ENCODE peak calls at places on chromosomes 2 and 18, in ten cellular contexts. A is tibial artery; L is cardiac muscle cell; P is thoracic aorta; G is neural progenitor cell; R is CD8-positive, alpha-beta T cell; W is BE2C; V is thyroid gland; X is HCT116; Q is sigmoid colon. B is an unnamed sample. For H3K4me1 and H3K36me3, the result is how much of the 10 kb centered on the place peaks cover.

GRCh38 chr2:27212626-27213471 is 781 bp upstream of the SLC5A6 start:
- DNase-seq in A (no peak), L (peak), P (no peak), G (peak), R (no peak), W (no peak), V (no peak), X (no peak), Q (peak), B (no peak)

GRCh38 chr2:8539743-8540551 is 141.9 kb upstream of the ID2 start:
- DNase-seq in A (peak), L (no peak), P (no peak), G (peak), R (no peak), W (peak), V (peak), X (no peak), Q (no peak), B (no peak)

GRCh38 chr2:102801858-102802699 is 40.2 kb downstream of the TMEM182 start:
- DNase-seq in A (no peak), L (no peak), P (no peak), G (no peak), R (no peak), W (no peak), V (no peak), X (no peak), Q (no peak), B (peak)

GRCh38 chr18:5874336-5874735 is 21.0 kb downstream of the TMEM200C start:
- DNase-seq in A (no peak), L (no peak), P (no peak), G (no peak), R (no peak), W (no peak), V (no peak), X (no peak), Q (no peak), B (no peak)

GRCh38 chr2:55805662-55806061 is 112.0 kb upstream of the PNPT1 start:
- DNase-seq in A (no peak), L (no peak), P (no peak), G (no peak), R (no peak), W (no peak), V (peak), X (no peak), Q (no peak), B (no peak)

GRCh38 chr2:60116167-60116870 is 437.1 kb downstream of the BCL11A start:
- DNase-seq in A (no peak), L (no peak), P (no peak), G (no peak), R (no peak), W (no peak), V (no peak), X (no peak), Q (no peak), B (no peak)

GRCh38 chr18:32911660-32912284 is 138.9 kb upstream of the KLHL14 start:
- DNase-seq in A (no peak), L (no peak), P (no peak), G (no peak), R (no peak), W (no peak), V (no peak), X (no peak), Q (no peak), B (no peak)

GRCh38 chr2:241935314-241935713 is 65.8 kb downstream of the RTP5 start:
- DNase-seq in A (no peak), L (peak), P (no peak), G (no peak), R (no peak), W (no peak), V (no peak), X (peak), Q (no peak), B (no peak)

GRCh38 chr2:51782874-51783765 is 751.2 kb upstream of the NRXN1 start:
- DNase-seq in A (no peak), L (no peak), P (no peak), G (no peak), R (no peak), W (no peak), V (no peak), X (peak), Q (no peak), B (no peak)

GRCh38 chr2:158667969-158668368 is 127.1 kb upstream of the DAPL1 start:
- DNase-seq in A (no peak), L (peak), P (no peak), G (no peak), R (no peak), W (no peak), V (no peak), X (no peak), Q (no peak), B (no peak)

GRCh38 chr2:216216951-216217903 is 108.1 kb downstream of the XRCC5 start:
- DNase-seq in A (no peak), L (peak), P (no peak), G (no peak), R (no peak), W (peak), V (peak), X (no peak), Q (no peak), B (no peak)

GRCh38 chr18:45844938-45845337 is 19.5 kb downstream of the SIGLEC15 start:
- DNase-seq in A (no peak), L (no peak), P (no peak), G (no peak), R (no peak), W (no peak), V (peak), X (no peak), Q (no peak), B (no peak)

GRCh38 chr18:54254265-54254758 is 15.0 kb upstream of the POLI start:
- DNase-seq in A (no peak), L (peak), P (no peak), G (no peak), R (no peak), W (no peak), V (peak), X (peak), Q (no peak), B (no peak)

GRCh38 chr2:108908717-108909077 is 80.3 kb downstream of the EDAR start:
- DNase-seq in A (no peak), L (no peak), P (no peak), G (no peak), R (no peak), W (no peak), V (no peak), X (no peak), Q (no peak), B (no peak)

GRCh38 chr2:72915907-72916742 is 1.2 kb upstream of the EMX1 start:
- DNase-seq in A (peak), L (peak), P (no peak), G (peak), R (no peak), W (peak), V (peak), X (no peak), Q (peak), B (no peak)

GRCh38 chr18:69636529-69637301 is 236.0 kb downstream of the DOK6 start:
- DNase-seq in A (no peak), L (no peak), P (no peak), G (peak), R (no peak), W (peak), V (peak), X (no peak), Q (no peak), B (no peak)

GRCh38 chr2:170723446-170723958 is 8.4 kb downstream of the SP5 start:
- DNase-seq in A (no peak), L (no peak), P (no peak), G (peak), R (no peak), W (no peak), V (no peak), X (no peak), Q (no peak), B (no peak)

GRCh38 chr2:188024811-188025210 is 266.9 kb upstream of the GULP1 start:
- DNase-seq in A (no peak), L (peak), P (no peak), G (no peak), R (no peak), W (no peak), V (no peak), X (no peak), Q (no peak), B (no peak)

GRCh38 chr2:96247009-96247408 is 18.8 kb downstream of the TMEM127 start:
- DNase-seq in A (no peak), L (no peak), P (no peak), G (no peak), R (no peak), W (no peak), V (no peak), X (no peak), Q (peak), B (peak)

GRCh38 chr2:219531639-219532377 is 11.8 kb downstream of the CHPF start:
- DNase-seq in A (no peak), L (no peak), P (no peak), G (no peak), R (no peak), W (no peak), V (no peak), X (no peak), Q (no peak), B (no peak)

GRCh38 chr2:15337996-15338666 is 223.0 kb downstream of the NBAS start:
- DNase-seq in A (no peak), L (no peak), P (no peak), G (no peak), R (no peak), W (no peak), V (no peak), X (no peak), Q (no peak), B (no peak)

GRCh38 chr18:31077883-31078282 is 24.3 kb downstream of the DSC2 start:
- DNase-seq in A (no peak), L (no peak), P (no peak), G (no peak), R (no peak), W (no peak), V (no peak), X (no peak), Q (no peak), B (no peak)

GRCh38 chr18:23495723-23496440 is 7.4 kb upstream of the RMC1 start:
- DNase-seq in A (no peak), L (no peak), P (no peak), G (no peak), R (no peak), W (no peak), V (no peak), X (no peak), Q (no peak), B (no peak)

GRCh38 chr2:185638771-185639170 is 99.8 kb upstream of the FSIP2 start:
- DNase-seq in A (no peak), L (no peak), P (no peak), G (no peak), R (no peak), W (no peak), V (no peak), X (no peak), Q (no peak), B (no peak)

GRCh38 chr2:29398384-29399237 is 283.4 kb downstream of the CLIP4 start:
- DNase-seq in A (no peak), L (peak), P (no peak), G (no peak), R (no peak), W (peak), V (peak), X (no peak), Q (no peak), B (no peak)

GRCh38 chr2:149885468-149885867 is 297.9 kb upstream of the MMADHC start:
- DNase-seq in A (no peak), L (no peak), P (no peak), G (no peak), R (no peak), W (no peak), V (peak), X (no peak), Q (no peak), B (no peak)

GRCh38 chr2:165610591-165611029 is 141.1 kb downstream of the CSRNP3 start:
- DNase-seq in A (no peak), L (no peak), P (no peak), G (no peak), R (no peak), W (no peak), V (no peak), X (no peak), Q (no peak), B (no peak)

GRCh38 chr2:160054984-160055725 is 7.3 kb downstream of the PLA2R1 start:
- DNase-seq in A (no peak), L (peak), P (no peak), G (peak), R (no peak), W (no peak), V (no peak), X (no peak), Q (no peak), B (no peak)

GRCh38 chr2:239098288-239098970 is 250.5 kb downstream of the TWIST2 start:
- DNase-seq in A (no peak), L (no peak), P (no peak), G (no peak), R (no peak), W (no peak), V (no peak), X (no peak), Q (peak), B (no peak)

GRCh38 chr2:45736757-45737704 is 85.6 kb downstream of the PRKCE start:
- DNase-seq in A (no peak), L (no peak), P (no peak), G (no peak), R (no peak), W (no peak), V (no peak), X (no peak), Q (no peak), B (no peak)

GRCh38 chr2:139492301-139492700 is 712.1 kb upstream of the NXPH2 start:
- DNase-seq in A (no peak), L (no peak), P (no peak), G (no peak), R (no peak), W (no peak), V (no peak), X (no peak), Q (no peak), B (no peak)

GRCh38 chr18:25230658-25231326 is 121.2 kb downstream of the ZNF521 start:
- DNase-seq in A (peak), L (peak), P (peak), G (no peak), R (no peak), W (no peak), V (peak), X (no peak), Q (peak), B (peak)

GRCh38 chr2:6866239-6866745 is 585 bp upstream of the CMPK2 start:
- DNase-seq in A (no peak), L (peak), P (no peak), G (peak), R (peak), W (peak), V (peak), X (peak), Q (peak), B (no peak)

GRCh38 chr2:71117064-71117463 is 13.0 kb downstream of the MCEE start:
- DNase-seq in A (no peak), L (no peak), P (no peak), G (no peak), R (no peak), W (no peak), V (no peak), X (no peak), Q (no peak), B (no peak)

GRCh38 chr18:76817888-76818611 is 4.3 kb upstream of the ZNF236 start:
- DNase-seq in A (no peak), L (no peak), P (no peak), G (no peak), R (no peak), W (no peak), V (no peak), X (no peak), Q (no peak), B (no peak)

GRCh38 chr2:72955188-72956049 is 38.1 kb downstream of the EMX1 start:
- DNase-seq in A (no peak), L (no peak), P (no peak), G (peak), R (no peak), W (no peak), V (no peak), X (no peak), Q (no peak), B (no peak)

GRCh38 chr2:119202610-119203351 is 20.9 kb upstream of the STEAP3 start:
- DNase-seq in A (no peak), L (no peak), P (no peak), G (no peak), R (no peak), W (no peak), V (no peak), X (no peak), Q (no peak), B (no peak)

GRCh38 chr2:174553811-174554493 is 43.7 kb downstream of the WIPF1 start:
- DNase-seq in A (no peak), L (no peak), P (no peak), G (no peak), R (peak), W (no peak), V (no peak), X (no peak), Q (no peak), B (no peak)

GRCh38 chr2:84959045-84959493 is 11.9 kb upstream of the KCMF1 start:
- DNase-seq in A (peak), L (peak), P (no peak), G (no peak), R (no peak), W (no peak), V (no peak), X (peak), Q (no peak), B (no peak)

GRCh38 chr2:202121532-202122166 is 48.6 kb downstream of the KIAA2012 start:
- DNase-seq in A (no peak), L (no peak), P (no peak), G (no peak), R (no peak), W (no peak), V (no peak), X (no peak), Q (no peak), B (no peak)

GRCh38 chr2:192195548-192196418 is 1.1 kb upstream of the TMEFF2 start:
- DNase-seq in A (peak), L (peak), P (no peak), G (peak), R (no peak), W (peak), V (peak), X (no peak), Q (peak), B (no peak)

GRCh38 chr2:192194065-192194865 is 468 bp downstream of the TMEFF2 start:
- DNase-seq in A (peak), L (peak), P (no peak), G (no peak), R (no peak), W (no peak), V (peak), X (no peak), Q (peak), B (peak)

GRCh38 chr2:192196451-192197194 is 1.9 kb upstream of the TMEFF2 start:
- DNase-seq in A (no peak), L (peak), P (no peak), G (peak), R (no peak), W (no peak), V (no peak), X (no peak), Q (no peak), B (no peak)

GRCh38 chr2:192194866-192195547 is at the start of gene TMEFF2:
- DNase-seq in A (peak), L (peak), P (no peak), G (peak), R (no peak), W (peak), V (peak), X (no peak), Q (peak), B (peak)

GRCh38 chr2:192197387-192197786 is 2.7 kb upstream of the TMEFF2 start:
- DNase-seq in A (no peak), L (peak), P (no peak), G (no peak), R (no peak), W (no peak), V (no peak), X (no peak), Q (no peak), B (no peak)
- TF ChIP-seq CTCF in A (no peak), L (peak), P (no peak), G (peak), R (no peak), W (peak), V (no peak), X (peak), Q (no peak), B (no peak)

GRCh38 chr2:10256525-10257031 is 46.1 kb upstream of the HPCAL1 start:
- DNase-seq in A (peak), L (no peak), P (no peak), G (no peak), R (no peak), W (no peak), V (no peak), X (no peak), Q (peak), B (no peak)
- H3K4me1 ChIP-seq in A (under half), L (under half), P (under half), G (under half), R (under half), W (under half), V (under half), X (under half), Q (under half), B (under half)

GRCh38 chr18:79332601-79333000 is 63.1 kb upstream of the NFATC1 start:
- DNase-seq in A (no peak), L (no peak), P (no peak), G (no peak), R (no peak), W (no peak), V (no peak), X (no peak), Q (no peak), B (no peak)

GRCh38 chr18:79327199-79327545 is 68.6 kb upstream of the NFATC1 start:
- DNase-seq in A (no peak), L (no peak), P (no peak), G (no peak), R (no peak), W (no peak), V (no peak), X (no peak), Q (no peak), B (no peak)

GRCh38 chr18:79326413-79327198 is 69.1 kb upstream of the NFATC1 start:
- DNase-seq in A (no peak), L (no peak), P (no peak), G (no peak), R (no peak), W (no peak), V (no peak), X (no peak), Q (no peak), B (peak)

GRCh38 chr18:79328917-79329316 is 66.8 kb upstream of the NFATC1 start:
- DNase-seq in A (no peak), L (no peak), P (no peak), G (no peak), R (no peak), W (no peak), V (no peak), X (no peak), Q (no peak), B (no peak)

DNA sequence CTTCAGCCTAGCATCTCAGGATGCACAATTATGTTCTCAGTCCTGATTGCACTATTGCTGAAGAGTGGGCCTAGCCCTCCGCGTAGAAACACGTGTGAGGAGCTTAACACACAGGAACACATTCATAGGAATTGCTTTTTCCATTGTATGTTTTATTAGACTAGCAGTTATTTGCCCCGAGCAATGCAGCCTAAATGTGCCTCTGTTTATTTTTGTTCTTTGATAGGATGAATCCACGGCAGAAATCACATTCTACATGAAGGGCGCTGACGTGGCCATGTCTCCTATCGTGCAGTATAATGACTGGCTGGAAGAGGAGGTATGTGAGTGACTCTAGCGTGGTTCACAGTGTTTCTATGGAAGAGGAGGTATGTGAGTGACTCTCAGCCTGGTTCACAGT is 65.9 kb upstream of the NFATC1 start:
- DNase-seq in A (no peak), L (no peak), P (no peak), G (no peak), R (no peak), W (no peak), V (no peak), X (no peak), Q (no peak), B (no peak)
- H3K36me3 ChIP-seq in A (under half), L (under half), P (under half), G (under half), R (under half), W (under half), V (under half), X (under half), Q (half or more), B (under half)

GRCh38 chr2:196601430-196602306 is 37.8 kb upstream of the CCDC150 start:
- DNase-seq in A (peak), L (peak), P (peak), G (no peak), R (no peak), W (peak), V (peak), X (peak), Q (peak), B (no peak)
- TF ChIP-seq CTCF in A (no peak), L (no peak), P (no peak), G (no peak), R (no peak), W (peak), V (no peak), X (peak), Q (no peak), B (no peak)

GRCh38 chr2:113407446-113408099 is 29.9 kb upstream of the ZNG1B start:
- DNase-seq in A (no peak), L (peak), P (no peak), G (no peak), R (no peak), W (no peak), V (no peak), X (peak), Q (no peak), B (no peak)

GRCh38 chr2:113406114-113406513 is 31.4 kb upstream of the ZNG1B start:
- DNase-seq in A (no peak), L (no peak), P (no peak), G (peak), R (no peak), W (no peak), V (no peak), X (no peak), Q (no peak), B (no peak)
- H3K4me1 ChIP-seq in A (under half), L (under half), P (under half), G (under half), R (under half), W (under half), V (under half), X (under half), Q (under half), B (under half)

GRCh38 chr18:36114251-36114650 is 14.9 kb downstream of the SLC39A6 start:
- DNase-seq in A (no peak), L (no peak), P (no peak), G (no peak), R (no peak), W (no peak), V (no peak), X (no peak), Q (no peak), B (no peak)

GRCh38 chr18:36109737-36110136 is 19.4 kb downstream of the SLC39A6 start:
- DNase-seq in A (no peak), L (no peak), P (no peak), G (no peak), R (no peak), W (no peak), V (no peak), X (no peak), Q (no peak), B (no peak)

GRCh38 chr18:36112302-36112701 is 16.8 kb downstream of the SLC39A6 start:
- DNase-seq in A (no peak), L (no peak), P (no peak), G (no peak), R (no peak), W (no peak), V (no peak), X (no peak), Q (no peak), B (no peak)

GRCh38 chr18:36120297-36120696 is 8.8 kb downstream of the SLC39A6 start:
- DNase-seq in A (no peak), L (no peak), P (no peak), G (no peak), R (no peak), W (no peak), V (no peak), X (no peak), Q (no peak), B (no peak)

GRCh38 chr18:36114738-36115137 is 14.4 kb downstream of the SLC39A6 start:
- DNase-seq in A (no peak), L (no peak), P (no peak), G (no peak), R (no peak), W (no peak), V (no peak), X (no peak), Q (no peak), B (no peak)
- H3K36me3 ChIP-seq in A (half or more), L (under half), P (under half), G (under half), R (under half), W (under half), V (under half), X (under half), Q (half or more), B (under half)